ENCODE peak calls at places on chromosomes 2 and 18, in ten cellular contexts. Y is epithelial cell of prostate; L is GDM1; J is AG08395; H is T-helper 22 cell; Q is activated naive CD4-positive, alpha-beta T cell; B is GM18507; A is GF-D8; E is upper lobe of right lung; C is H7. F is an unnamed sample.

GRCh38 chr18:13437801-13438506 is 219.4 kb downstream of the LDLRAD4 start:
- DNase-seq in J (no peak), Q (no peak), H (peak), A (no peak), L (no peak), Y (no peak), B (no peak), E (no peak), C (no peak), F (no peak)

GRCh38 chr2:23545391-23545790 is 160.4 kb downstream of the KLHL29 start:
- DNase-seq in Q (no peak), Y (no peak), L (no peak), E (no peak), B (no peak), H (no peak), J (peak), C (peak), A (no peak), F (no peak)

GRCh38 chr2:128421286-128421685 is 102.6 kb upstream of the HS6ST1 start:
- DNase-seq in L (no peak), B (no peak), J (no peak), A (no peak), Q (no peak), C (peak), E (peak), Y (no peak), H (no peak), F (no peak)

GRCh38 chr2:142131016-142131714 is at the start of gene LRP1B:
- DNase-seq in H (no peak), Y (no peak), J (peak), Q (no peak), C (peak), A (no peak), E (peak), L (no peak), B (no peak), F (no peak)

GRCh38 chr2:237449193-237449797 is 35.3 kb upstream of the COL6A3 start:
- DNase-seq in B (no peak), Q (no peak), L (peak), Y (no peak), J (peak), C (peak), H (no peak), E (peak), A (no peak), F (no peak)

GRCh38 chr18:30280861-30281470 is 761.6 kb downstream of the DSC3 start:
- DNase-seq in E (no peak), Q (no peak), J (peak), Y (peak), H (no peak), C (no peak), B (no peak), A (no peak), L (no peak), F (no peak)

GRCh38 chr2:176976766-176977165 is 235.8 kb upstream of the HNRNPA3 start:
- DNase-seq in E (no peak), L (no peak), Q (no peak), Y (no peak), J (no peak), H (no peak), C (no peak), A (no peak), B (no peak), F (no peak)

GRCh38 chr2:20604957-20605381 is 45.9 kb downstream of the HS1BP3 start:
- DNase-seq in H (no peak), B (no peak), L (no peak), Q (no peak), E (no peak), A (no peak), C (no peak), Y (no peak), J (peak), F (no peak)

GRCh38 chr2:221572180-221572820 is at the start of gene EPHA4:
- DNase-seq in L (no peak), E (peak), A (no peak), Y (peak), Q (peak), H (peak), J (peak), B (peak), C (peak), F (peak)

GRCh38 chr18:38115201-38115600 is 549.6 kb upstream of the CELF4 start:
- DNase-seq in B (no peak), C (no peak), J (no peak), L (no peak), E (no peak), Y (no peak), A (no peak), H (no peak), Q (no peak), F (no peak)

GRCh38 chr18:22844643-22845042 is 88.5 kb upstream of the RBBP8 start:
- DNase-seq in Q (no peak), C (no peak), H (no peak), A (no peak), Y (no peak), B (no peak), L (no peak), J (no peak), E (no peak), F (no peak)

GRCh38 chr2:119222863-119223520 is 642 bp upstream of the STEAP3 start:
- DNase-seq in J (no peak), Y (no peak), L (no peak), A (no peak), H (no peak), E (no peak), B (no peak), Q (no peak), C (no peak), F (no peak)

GRCh38 chr2:71603311-71603794 is 150.0 kb downstream of the DYSF start:
- DNase-seq in L (no peak), Y (no peak), Q (no peak), A (no peak), C (no peak), H (no peak), E (peak), J (no peak), B (no peak), F (no peak)

GRCh38 chr2:239142806-239143205 is 258.0 kb downstream of the HDAC4 start:
- DNase-seq in A (no peak), J (no peak), C (no peak), Q (no peak), Y (peak), H (no peak), L (no peak), B (no peak), E (no peak), F (no peak)

GRCh38 chr2:31319391-31320175 is 85.6 kb downstream of the EHD3 start:
- DNase-seq in J (peak), Q (no peak), B (peak), Y (no peak), E (no peak), C (no peak), H (no peak), A (peak), L (peak), F (no peak)

GRCh38 chr2:28753043-28753683 is 1.5 kb downstream of the PPP1CB start:
- DNase-seq in B (no peak), L (peak), A (peak), E (peak), H (no peak), J (peak), Y (peak), Q (no peak), C (peak), F (no peak)

GRCh38 chr2:66538291-66538690 is 103.4 kb downstream of the MEIS1 start:
- DNase-seq in Q (no peak), C (no peak), H (no peak), L (no peak), B (no peak), J (no peak), Y (no peak), E (no peak), A (no peak), F (no peak)

GRCh38 chr18:56770873-56771272 is 119.7 kb downstream of the WDR7 start:
- DNase-seq in Q (no peak), A (no peak), E (no peak), B (no peak), H (no peak), Y (no peak), L (no peak), C (no peak), J (peak), F (no peak)

GRCh38 chr2:236240228-236240990 is 23.8 kb downstream of the ASB18 start:
- DNase-seq in B (no peak), E (no peak), Y (no peak), H (no peak), C (peak), L (no peak), J (peak), A (no peak), Q (no peak), F (no peak)

GRCh38 chr2:120953066-120953760 is 217.5 kb downstream of the GLI2 start:
- DNase-seq in H (no peak), J (no peak), L (no peak), A (no peak), C (no peak), Q (no peak), B (no peak), Y (no peak), E (no peak), F (no peak)

GRCh38 chr2:232321817-232322559 is 56.6 kb upstream of the ALPP start:
- DNase-seq in C (peak), B (no peak), H (no peak), J (no peak), E (no peak), Q (no peak), Y (no peak), L (no peak), A (no peak), F (no peak)

GRCh38 chr2:227627769-227628168 is 10.5 kb downstream of the SCYGR4 start:
- DNase-seq in C (no peak), J (no peak), E (no peak), B (no peak), H (no peak), Q (no peak), L (no peak), Y (no peak), A (no peak), F (no peak)

GRCh38 chr2:14492920-14493503 is 139.5 kb upstream of the LRATD1 start:
- DNase-seq in H (no peak), B (no peak), Y (peak), J (peak), A (no peak), L (no peak), Q (no peak), E (no peak), C (no peak), F (no peak)

GRCh38 chr2:43139996-43140621 is 86.3 kb downstream of the ZFP36L2 start:
- DNase-seq in E (peak), C (peak), J (peak), B (no peak), Y (no peak), A (no peak), L (no peak), H (no peak), Q (no peak), F (no peak)

GRCh38 chr2:112666764-112667122 is 21.0 kb downstream of the SLC20A1 start:
- DNase-seq in L (no peak), E (no peak), B (no peak), A (no peak), Q (no peak), C (no peak), H (no peak), Y (no peak), J (no peak), F (no peak)

GRCh38 chr18:48600746-48601090 is 61.9 kb downstream of the CTIF start:
- DNase-seq in H (no peak), L (no peak), Q (no peak), B (no peak), E (no peak), Y (no peak), A (no peak), J (peak), C (no peak), F (no peak)

GRCh38 chr2:112156152-112156986 is 18.2 kb downstream of the FBLN7 start:
- DNase-seq in B (no peak), Y (no peak), H (no peak), Q (no peak), E (peak), A (no peak), J (peak), C (no peak), L (no peak), F (no peak)

GRCh38 chr18:37484893-37485834 is 80.4 kb downstream of the CELF4 start:
- DNase-seq in C (peak), B (no peak), Y (no peak), J (peak), E (no peak), L (peak), A (no peak), Q (no peak), H (no peak), F (no peak)

GRCh38 chr2:121722479-121722878 is 14.2 kb downstream of the NIFK start:
- DNase-seq in L (no peak), C (no peak), Y (peak), Q (no peak), B (no peak), J (peak), A (no peak), H (no peak), E (no peak), F (no peak)

GRCh38 chr2:82089518-82089917 is 1785.0 kb upstream of the LRRTM1 start:
- DNase-seq in J (no peak), H (no peak), C (no peak), Y (no peak), L (no peak), E (no peak), B (no peak), Q (no peak), A (no peak), F (no peak)

GRCh38 chr2:132804045-132804444 is 134.0 kb upstream of the LYPD1 start:
- DNase-seq in Q (no peak), E (no peak), B (no peak), Y (no peak), C (no peak), A (peak), H (no peak), J (peak), L (peak), F (no peak)

GRCh38 chr2:237980751-237981150 is 13.9 kb downstream of the UBE2F start:
- DNase-seq in B (no peak), A (peak), C (no peak), Q (no peak), H (no peak), J (no peak), E (no peak), L (no peak), Y (no peak), F (no peak)